ENCODE peak calls at places on chromosomes 4 and X, in six cellular contexts. D is CD8-positive, alpha-beta T cell; X is stomach; Y is GM23338; N is heart right ventricle; S is uterus. A is an unnamed sample.

GRCh38 chrX:53093748-53094583 is at the start of gene KANTR:
- DNase-seq in D (peak; percentile 76), X (peak; percentile 84), Y (peak; percentile 96), N (peak; percentile 74), S (peak; percentile 91), A (peak; percentile 89)

GRCh38 chrX:105645667-105646354 is 176.5 kb upstream of the NRK start:
- DNase-seq in D (no peak), X (no peak), Y (no peak), N (no peak), S (no peak), A (no peak)

GRCh38 chr4:101067383-101067782 is 279.9 kb downstream of the PPP3CA start:
- DNase-seq in D (no peak), X (no peak), Y (no peak), N (no peak), S (no peak), A (no peak)

GRCh38 chrX:44422631-44423030 is 79.2 kb upstream of the EFHC2 start:
- DNase-seq in D (no peak), X (no peak), Y (no peak), N (no peak), S (no peak), A (no peak)

GRCh38 chr4:8115916-8116315 is 42.7 kb downstream of the ABLIM2 start:
- DNase-seq in D (no peak), X (no peak), Y (no peak), N (no peak), S (no peak), A (peak; percentile 42)

GRCh38 chr4:158754385-158755180 is 14.2 kb upstream of the FNIP2 start:
- DNase-seq in D (no peak), X (no peak), Y (no peak), N (no peak), S (no peak), A (no peak)

GRCh38 chr4:54384563-54384962 is 155.5 kb downstream of the PDGFRA start:
- DNase-seq in D (no peak), X (peak; percentile 45), Y (peak; percentile 31), N (no peak), S (no peak), A (no peak)

GRCh38 chr4:88964450-88964849 is 92.5 kb downstream of the FAM13A start:
- DNase-seq in D (no peak), X (no peak), Y (no peak), N (no peak), S (no peak), A (no peak)

GRCh38 chr4:125115941-125116340 is 198.8 kb upstream of the FAT4 start:
- DNase-seq in D (no peak), X (no peak), Y (no peak), N (no peak), S (no peak), A (no peak)

GRCh38 chr4:19987746-19988145 is 264.0 kb upstream of the SLIT2 start:
- DNase-seq in D (no peak), X (no peak), Y (no peak), N (no peak), S (no peak), A (no peak)

GRCh38 chrX:50978920-50979660 is 68.6 kb downstream of the BMP15 start:
- DNase-seq in D (no peak), X (no peak), Y (peak; percentile 52), N (no peak), S (no peak), A (no peak)

GRCh38 chrX:72122621-72123275 is 9.0 kb downstream of the RTL5 start:
- DNase-seq in D (no peak), X (no peak), Y (no peak), N (no peak), S (no peak), A (no peak)

GRCh38 chr4:13240066-13240465 is 244.1 kb downstream of the RAB28 start:
- DNase-seq in D (no peak), X (no peak), Y (no peak), N (no peak), S (no peak), A (no peak)

GRCh38 chrX:118025193-118025592 is 91.4 kb downstream of the KLHL13 start:
- DNase-seq in D (no peak), X (no peak), Y (no peak), N (no peak), S (no peak), A (no peak)

GRCh38 chr4:848307-848691 is 22.4 kb upstream of the CPLX1 start:
- DNase-seq in D (no peak), X (no peak), Y (no peak), N (no peak), S (no peak), A (no peak)

GRCh38 chr4:170139764-170140163 is 50.0 kb upstream of the AADAT start:
- DNase-seq in D (no peak), X (no peak), Y (no peak), N (no peak), S (no peak), A (no peak)

GRCh38 chr4:184732126-184732525 is 1.8 kb downstream of the CENPU start:
- DNase-seq in D (no peak), X (no peak), Y (no peak), N (no peak), S (no peak), A (no peak)

GRCh38 chrX:7100022-7100421 is 47.5 kb upstream of the STS start:
- DNase-seq in D (no peak), X (no peak), Y (peak; percentile 13), N (no peak), S (no peak), A (no peak)

GRCh38 chr4:47669946-47670345 is 167.9 kb downstream of the CORIN start:
- DNase-seq in D (no peak), X (no peak), Y (no peak), N (no peak), S (no peak), A (no peak)

GRCh38 chr4:8594097-8595038 is 1.8 kb downstream of the CPZ start:
- DNase-seq in D (no peak), X (peak; percentile 58), Y (peak; percentile 94), N (no peak), S (peak; percentile 75), A (peak; percentile 81)

GRCh38 chrX:11193035-11193469 is 81.9 kb downstream of the HCCS start:
- DNase-seq in D (no peak), X (no peak), Y (no peak), N (no peak), S (no peak), A (no peak)

GRCh38 chr4:175330236-175330635 is 412.1 kb downstream of the ADAM29 start:
- DNase-seq in D (no peak), X (no peak), Y (no peak), N (no peak), S (no peak), A (no peak)

GRCh38 chr4:67020079-67020807 is 525.1 kb downstream of the CENPC start:
- DNase-seq in D (no peak), X (no peak), Y (peak; percentile 4), N (no peak), S (no peak), A (no peak)

GRCh38 chr4:67725132-67725531 is 24.2 kb upstream of the UBA6 start:
- DNase-seq in D (no peak), X (no peak), Y (no peak), N (no peak), S (no peak), A (no peak)

GRCh38 chr4:176270669-176271068 is 1.6 kb upstream of the ASB5 start:
- DNase-seq in D (no peak), X (no peak), Y (no peak), N (no peak), S (peak; percentile 24), A (no peak)

GRCh38 chrX:22686138-22686541 is 313.6 kb upstream of the DDX53 start:
- DNase-seq in D (no peak), X (no peak), Y (no peak), N (peak; percentile 13), S (no peak), A (no peak)

GRCh38 chr4:15349426-15349825 is 78.4 kb upstream of the C1QTNF7 start:
- DNase-seq in D (no peak), X (no peak), Y (no peak), N (no peak), S (no peak), A (no peak)
- H3K4me1 ChIP-seq in D (no peaks in the 10 kb centered on the region), X (peaks cover 57% of the 10 kb centered on the region), Y (peaks cover 5% of the 10 kb centered on the region), N (no peaks in the 10 kb centered on the region), S (no peaks in the 10 kb centered on the region), A (no peaks in the 10 kb centered on the region)

GRCh38 chr4:52883707-52884669 is 21.9 kb downstream of the RASL11B start:
- DNase-seq in D (no peak), X (no peak), Y (no peak), N (no peak), S (no peak), A (no peak)
- TF ChIP-seq CTCF in D (no peak), X (no peak), Y (no peak), N (no peak), S (no peak), A (no peak)

GRCh38 chr4:87499415-87500106 is 29.6 kb downstream of the SPARCL1 start:
- DNase-seq in D (no peak), X (no peak), Y (no peak), N (no peak), S (no peak), A (no peak)
- H3K4me1 ChIP-seq in D (no peaks in the 10 kb centered on the region), X (peaks cover 40% of the 10 kb centered on the region), Y (no peaks in the 10 kb centered on the region), N (peaks cover 30% of the 10 kb centered on the region), S (peaks cover 16% of the 10 kb centered on the region), A (no peaks in the 10 kb centered on the region)

GRCh38 chr4:165698272-165698671 is 174.8 kb upstream of the TLL1 start:
- DNase-seq in D (no peak), X (no peak), Y (no peak), N (no peak), S (no peak), A (no peak)

GRCh38 chr4:165700855-165701254 is 172.2 kb upstream of the TLL1 start:
- DNase-seq in D (no peak), X (no peak), Y (peak; percentile 58), N (no peak), S (no peak), A (no peak)
- TF ChIP-seq CTCF in D (no peak), X (no peak), Y (peak; percentile 78), N (no peak), S (no peak), A (no peak)

GRCh38 chr4:26289421-26289820 is 31.4 kb upstream of the RBPJ start:
- DNase-seq in D (no peak), X (no peak), Y (no peak), N (no peak), S (no peak), A (no peak)

GRCh38 chr4:26294904-26295303 is 25.9 kb upstream of the RBPJ start:
- DNase-seq in D (no peak), X (no peak), Y (no peak), N (no peak), S (no peak), A (no peak)

GRCh38 chr4:26288308-26288982 is 32.4 kb upstream of the RBPJ start:
- DNase-seq in D (no peak), X (no peak), Y (no peak), N (no peak), S (no peak), A (no peak)

GRCh38 chr4:26287748-26288147 is 33.1 kb upstream of the RBPJ start:
- DNase-seq in D (no peak), X (no peak), Y (no peak), N (no peak), S (no peak), A (no peak)

DNA sequence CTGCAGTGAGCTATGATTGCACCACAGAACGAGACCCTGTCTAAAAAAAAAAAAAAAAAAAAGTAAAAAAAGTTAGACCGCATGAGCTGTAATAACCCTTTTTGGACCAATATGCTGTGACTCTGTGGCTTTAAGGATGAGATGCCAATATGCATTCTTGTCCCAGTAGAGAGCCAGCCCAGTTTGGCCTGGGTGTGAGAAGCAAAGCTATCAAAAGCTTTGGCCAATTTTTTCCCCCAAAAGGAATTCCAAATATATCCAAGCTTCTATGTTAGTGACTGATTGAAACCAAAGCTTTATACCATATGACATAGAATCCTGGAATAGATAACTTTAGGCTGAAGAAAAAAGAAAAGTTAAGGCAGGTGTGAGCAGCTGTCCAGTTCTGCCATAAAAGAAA is 30.5 kb upstream of the RBPJ start:
- DNase-seq in D (no peak), X (no peak), Y (no peak), N (no peak), S (no peak), A (no peak)
- H3K4me1 ChIP-seq in D (no peaks in the 10 kb centered on the region), X (peaks cover 13% of the 10 kb centered on the region), Y (peaks cover 8% of the 10 kb centered on the region), N (no peaks in the 10 kb centered on the region), S (no peaks in the 10 kb centered on the region), A (no peaks in the 10 kb centered on the region)